ENCODE peak calls at places on chromosomes 1 and 21, in eight cellular contexts. One of them, this sample, is unnamed. For H3K9me3, the result is how much of the 10 kb centered on the place peaks cover.

GRCh38 chr1:46342084-46342656 is 1.6 kb downstream of the NSUN4 start:
- DNase-seq in esophagus muscularis mucosa: no peak
- DNase-seq in thoracic aorta: no peak
- DNase-seq in left ventricle myocardium inferior: no peak
- DNase-seq in CD4-positive, alpha-beta T cell: no peak
- DNase-seq in iPS DF 6.9: no peak
- DNase-seq in tibial nerve: no peak
- DNase-seq in aorta: no peak
- DNase-seq in this sample: peak

GRCh38 chr1:202625416-202626360 is 84.6 kb downstream of the SYT2 start:
- DNase-seq in esophagus muscularis mucosa: no peak
- DNase-seq in aorta: peak
- DNase-seq in iPS DF 6.9: no peak
- DNase-seq in tibial nerve: peak
- DNase-seq in CD4-positive, alpha-beta T cell: peak
- DNase-seq in left ventricle myocardium inferior: peak
- DNase-seq in thoracic aorta: peak
- DNase-seq in this sample: peak

GRCh38 chr1:160397651-160398050 is 2.7 kb upstream of the VANGL2 start:
- DNase-seq in left ventricle myocardium inferior: no peak
- DNase-seq in iPS DF 6.9: no peak
- DNase-seq in esophagus muscularis mucosa: no peak
- DNase-seq in thoracic aorta: no peak
- DNase-seq in aorta: no peak
- DNase-seq in CD4-positive, alpha-beta T cell: no peak
- DNase-seq in tibial nerve: no peak
- DNase-seq in this sample: no peak

GRCh38 chr1:208047975-208048374 is 137.1 kb upstream of the CD34 start:
- DNase-seq in thoracic aorta: no peak
- DNase-seq in aorta: peak
- DNase-seq in tibial nerve: peak
- DNase-seq in left ventricle myocardium inferior: peak
- DNase-seq in esophagus muscularis mucosa: no peak
- DNase-seq in CD4-positive, alpha-beta T cell: no peak
- DNase-seq in iPS DF 6.9: no peak
- DNase-seq in this sample: no peak

GRCh38 chr1:87104140-87104539 is 189.7 kb downstream of the HS2ST1 start:
- DNase-seq in aorta: no peak
- DNase-seq in tibial nerve: no peak
- DNase-seq in thoracic aorta: no peak
- DNase-seq in CD4-positive, alpha-beta T cell: no peak
- DNase-seq in iPS DF 6.9: no peak
- DNase-seq in esophagus muscularis mucosa: no peak
- DNase-seq in left ventricle myocardium inferior: no peak
- DNase-seq in this sample: no peak

GRCh38 chr1:21894034-21894881 is 42.9 kb downstream of the HSPG2 start:
- DNase-seq in iPS DF 6.9: no peak
- DNase-seq in CD4-positive, alpha-beta T cell: no peak
- DNase-seq in left ventricle myocardium inferior: peak
- DNase-seq in tibial nerve: no peak
- DNase-seq in aorta: no peak
- DNase-seq in esophagus muscularis mucosa: no peak
- DNase-seq in thoracic aorta: no peak
- DNase-seq in this sample: no peak

GRCh38 chr21:37257526-37257966 is 9.6 kb downstream of the VPS26C start:
- DNase-seq in thoracic aorta: no peak
- DNase-seq in iPS DF 6.9: no peak
- DNase-seq in left ventricle myocardium inferior: peak
- DNase-seq in CD4-positive, alpha-beta T cell: no peak
- DNase-seq in esophagus muscularis mucosa: peak
- DNase-seq in tibial nerve: no peak
- DNase-seq in aorta: no peak
- DNase-seq in this sample: no peak

GRCh38 chr1:162187676-162188075 is 118.2 kb downstream of the NOS1AP start:
- DNase-seq in CD4-positive, alpha-beta T cell: no peak
- DNase-seq in tibial nerve: no peak
- DNase-seq in left ventricle myocardium inferior: no peak
- DNase-seq in iPS DF 6.9: no peak
- DNase-seq in esophagus muscularis mucosa: no peak
- DNase-seq in aorta: no peak
- DNase-seq in thoracic aorta: no peak
- DNase-seq in this sample: no peak

GRCh38 chr1:166836733-166837132 is 2.5 kb upstream of the POGK start:
- DNase-seq in iPS DF 6.9: no peak
- DNase-seq in tibial nerve: no peak
- DNase-seq in aorta: no peak
- DNase-seq in thoracic aorta: no peak
- DNase-seq in CD4-positive, alpha-beta T cell: no peak
- DNase-seq in esophagus muscularis mucosa: no peak
- DNase-seq in left ventricle myocardium inferior: no peak
- DNase-seq in this sample: no peak

GRCh38 chr1:40980453-40981121 is 1.1 kb downstream of the CTPS1 start:
- DNase-seq in left ventricle myocardium inferior: peak
- DNase-seq in iPS DF 6.9: no peak
- DNase-seq in esophagus muscularis mucosa: no peak
- DNase-seq in aorta: no peak
- DNase-seq in thoracic aorta: no peak
- DNase-seq in tibial nerve: no peak
- DNase-seq in CD4-positive, alpha-beta T cell: no peak
- DNase-seq in this sample: peak

GRCh38 chr1:29052100-29052499 is 71.6 kb downstream of the TMEM200B start:
- DNase-seq in thoracic aorta: no peak
- DNase-seq in tibial nerve: no peak
- DNase-seq in iPS DF 6.9: no peak
- DNase-seq in CD4-positive, alpha-beta T cell: no peak
- DNase-seq in aorta: no peak
- DNase-seq in left ventricle myocardium inferior: no peak
- DNase-seq in esophagus muscularis mucosa: no peak
- DNase-seq in this sample: no peak

GRCh38 chr1:193187114-193187513 is 701 bp upstream of the B3GALT2 start:
- DNase-seq in thoracic aorta: no peak
- DNase-seq in tibial nerve: no peak
- DNase-seq in aorta: no peak
- DNase-seq in CD4-positive, alpha-beta T cell: no peak
- DNase-seq in left ventricle myocardium inferior: no peak
- DNase-seq in iPS DF 6.9: no peak
- DNase-seq in esophagus muscularis mucosa: no peak
- DNase-seq in this sample: no peak

GRCh38 chr21:28310711-28311110 is 682.0 kb downstream of the LTN1 start:
- DNase-seq in thoracic aorta: no peak
- DNase-seq in aorta: no peak
- DNase-seq in esophagus muscularis mucosa: no peak
- DNase-seq in iPS DF 6.9: no peak
- DNase-seq in CD4-positive, alpha-beta T cell: no peak
- DNase-seq in left ventricle myocardium inferior: no peak
- DNase-seq in tibial nerve: no peak
- DNase-seq in this sample: no peak
- H3K9me3 ChIP-seq in thoracic aorta: under half
- H3K9me3 ChIP-seq in aorta: under half
- H3K9me3 ChIP-seq in esophagus muscularis mucosa: under half
- H3K9me3 ChIP-seq in iPS DF 6.9: under half
- H3K9me3 ChIP-seq in CD4-positive, alpha-beta T cell: under half
- H3K9me3 ChIP-seq in left ventricle myocardium inferior: under half
- H3K9me3 ChIP-seq in tibial nerve: under half
- H3K9me3 ChIP-seq in this sample: under half

GRCh38 chr1:232744847-232745246 is 60.4 kb upstream of the MAP10 start:
- DNase-seq in left ventricle myocardium inferior: no peak
- DNase-seq in iPS DF 6.9: no peak
- DNase-seq in esophagus muscularis mucosa: no peak
- DNase-seq in tibial nerve: no peak
- DNase-seq in CD4-positive, alpha-beta T cell: no peak
- DNase-seq in aorta: no peak
- DNase-seq in thoracic aorta: no peak
- DNase-seq in this sample: no peak

GRCh38 chr1:232752365-232752764 is 52.9 kb upstream of the MAP10 start:
- DNase-seq in left ventricle myocardium inferior: no peak
- DNase-seq in aorta: no peak
- DNase-seq in tibial nerve: no peak
- DNase-seq in thoracic aorta: no peak
- DNase-seq in iPS DF 6.9: no peak
- DNase-seq in esophagus muscularis mucosa: no peak
- DNase-seq in CD4-positive, alpha-beta T cell: no peak
- DNase-seq in this sample: no peak

GRCh38 chr1:232743999-232744398 is 61.2 kb upstream of the MAP10 start:
- DNase-seq in tibial nerve: no peak
- DNase-seq in left ventricle myocardium inferior: no peak
- DNase-seq in thoracic aorta: no peak
- DNase-seq in aorta: no peak
- DNase-seq in iPS DF 6.9: no peak
- DNase-seq in CD4-positive, alpha-beta T cell: no peak
- DNase-seq in esophagus muscularis mucosa: no peak
- DNase-seq in this sample: no peak

GRCh38 chr1:232751393-232752140 is 53.6 kb upstream of the MAP10 start:
- DNase-seq in esophagus muscularis mucosa: no peak
- DNase-seq in thoracic aorta: no peak
- DNase-seq in CD4-positive, alpha-beta T cell: no peak
- DNase-seq in left ventricle myocardium inferior: no peak
- DNase-seq in aorta: no peak
- DNase-seq in iPS DF 6.9: no peak
- DNase-seq in tibial nerve: no peak
- DNase-seq in this sample: no peak

DNA sequence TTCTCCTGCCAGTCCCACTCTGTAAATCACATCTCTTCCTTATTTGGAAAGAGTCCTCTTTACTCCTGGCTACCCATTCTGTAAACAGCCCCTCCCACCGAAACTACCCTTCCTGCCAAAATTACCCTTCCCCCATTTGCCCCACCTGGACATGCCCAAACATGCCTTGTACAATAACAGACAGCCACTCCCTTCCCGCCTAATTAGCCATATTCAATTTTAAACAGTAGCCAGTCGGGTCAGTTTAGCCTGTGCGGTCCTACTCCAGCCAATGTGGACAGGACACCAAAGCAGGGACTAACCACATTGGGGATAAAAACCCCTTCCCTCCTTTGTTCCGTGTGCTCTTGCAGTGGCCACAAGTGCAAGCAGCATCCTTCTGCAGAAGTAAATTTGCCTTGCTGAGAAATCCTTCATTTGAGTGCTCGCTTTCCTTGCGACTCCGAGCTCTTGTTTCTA is 56.3 kb upstream of the MAP10 start:
- DNase-seq in aorta: no peak
- DNase-seq in thoracic aorta: no peak
- DNase-seq in CD4-positive, alpha-beta T cell: no peak
- DNase-seq in left ventricle myocardium inferior: no peak
- DNase-seq in esophagus muscularis mucosa: no peak
- DNase-seq in iPS DF 6.9: no peak
- DNase-seq in tibial nerve: no peak
- DNase-seq in this sample: no peak
- H3K9me3 ChIP-seq in aorta: under half
- H3K9me3 ChIP-seq in thoracic aorta: under half
- H3K9me3 ChIP-seq in CD4-positive, alpha-beta T cell: under half
- H3K9me3 ChIP-seq in left ventricle myocardium inferior: under half
- H3K9me3 ChIP-seq in esophagus muscularis mucosa: under half
- H3K9me3 ChIP-seq in iPS DF 6.9: under half
- H3K9me3 ChIP-seq in tibial nerve: under half
- H3K9me3 ChIP-seq in this sample: under half

DNA sequence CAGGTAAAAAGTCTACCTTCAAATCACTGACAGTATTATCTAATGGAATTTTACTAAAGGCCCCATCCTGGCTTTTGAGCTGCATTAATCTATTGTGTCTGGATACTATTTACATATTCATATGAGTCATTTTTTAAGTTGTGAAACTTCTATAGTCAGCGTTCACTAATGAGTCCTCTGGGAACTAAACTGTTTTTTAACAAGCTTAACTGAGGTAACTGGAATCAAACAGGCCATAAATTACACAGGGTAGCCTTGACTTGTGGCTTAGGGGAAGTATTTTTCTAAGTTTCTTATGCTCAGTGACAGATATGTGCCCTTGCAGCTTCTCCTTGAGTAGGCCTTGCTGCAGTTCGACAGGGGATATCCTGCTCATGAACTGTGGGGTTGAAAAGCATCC is 68.8 kb downstream of the JMJD4 start:
- DNase-seq in CD4-positive, alpha-beta T cell: no peak
- DNase-seq in aorta: no peak
- DNase-seq in thoracic aorta: no peak
- DNase-seq in esophagus muscularis mucosa: no peak
- DNase-seq in iPS DF 6.9: no peak
- DNase-seq in tibial nerve: no peak
- DNase-seq in left ventricle myocardium inferior: no peak
- DNase-seq in this sample: no peak
- H3K9me3 ChIP-seq in CD4-positive, alpha-beta T cell: half or more
- H3K9me3 ChIP-seq in aorta: under half
- H3K9me3 ChIP-seq in thoracic aorta: half or more
- H3K9me3 ChIP-seq in esophagus muscularis mucosa: half or more
- H3K9me3 ChIP-seq in iPS DF 6.9: under half
- H3K9me3 ChIP-seq in tibial nerve: under half
- H3K9me3 ChIP-seq in left ventricle myocardium inferior: half or more
- H3K9me3 ChIP-seq in this sample: under half

GRCh38 chr1:227661495-227661894 is 73.6 kb downstream of the JMJD4 start:
- DNase-seq in left ventricle myocardium inferior: no peak
- DNase-seq in esophagus muscularis mucosa: no peak
- DNase-seq in aorta: no peak
- DNase-seq in CD4-positive, alpha-beta T cell: no peak
- DNase-seq in thoracic aorta: no peak
- DNase-seq in tibial nerve: no peak
- DNase-seq in iPS DF 6.9: no peak
- DNase-seq in this sample: no peak

DNA sequence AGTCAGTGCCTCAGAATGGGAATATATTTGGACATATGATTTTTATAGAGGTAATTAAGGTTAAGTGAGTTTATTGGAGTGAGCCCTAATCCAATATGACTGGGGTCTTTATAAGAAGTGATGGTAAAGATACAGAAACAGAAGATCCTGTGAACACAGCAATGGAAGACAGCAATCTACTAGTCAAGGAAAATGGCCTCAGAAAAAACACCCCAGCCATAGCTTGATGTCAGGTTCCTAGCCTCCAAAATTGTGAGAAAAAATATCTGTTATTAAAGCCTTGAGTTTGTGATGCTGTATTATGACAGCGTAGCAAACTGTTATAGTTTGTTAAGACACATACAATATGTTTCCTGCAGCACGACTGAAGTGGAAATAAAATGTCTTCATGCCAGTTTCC is 72.2 kb downstream of the JMJD4 start:
- DNase-seq in CD4-positive, alpha-beta T cell: no peak
- DNase-seq in thoracic aorta: no peak
- DNase-seq in esophagus muscularis mucosa: no peak
- DNase-seq in left ventricle myocardium inferior: no peak
- DNase-seq in iPS DF 6.9: no peak
- DNase-seq in aorta: no peak
- DNase-seq in tibial nerve: no peak
- DNase-seq in this sample: no peak
- H3K9me3 ChIP-seq in CD4-positive, alpha-beta T cell: half or more
- H3K9me3 ChIP-seq in thoracic aorta: half or more
- H3K9me3 ChIP-seq in esophagus muscularis mucosa: half or more
- H3K9me3 ChIP-seq in left ventricle myocardium inferior: half or more
- H3K9me3 ChIP-seq in iPS DF 6.9: under half
- H3K9me3 ChIP-seq in aorta: under half
- H3K9me3 ChIP-seq in tibial nerve: under half
- H3K9me3 ChIP-seq in this sample: under half

DNA sequence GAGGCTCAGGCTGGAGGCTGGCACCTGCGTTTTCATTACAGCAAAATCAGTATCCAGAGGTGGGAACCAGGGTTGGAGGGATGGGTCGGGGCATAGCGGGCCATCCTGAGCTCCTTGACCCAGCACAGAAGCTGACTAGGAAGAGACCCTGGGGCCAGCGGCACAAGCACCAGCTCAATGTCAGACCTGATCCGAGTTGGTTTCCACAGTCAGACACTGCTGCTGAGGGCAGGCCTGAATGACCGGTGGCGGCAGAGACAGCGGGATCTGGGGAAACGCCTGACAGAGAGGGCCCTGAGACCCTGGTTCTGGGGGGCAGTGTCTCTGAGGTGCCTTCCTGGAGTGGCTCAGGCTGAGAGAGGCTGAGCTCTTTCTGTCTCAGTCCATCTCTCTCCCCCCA is 162.0 kb upstream of the C1orf174 start:
- DNase-seq in esophagus muscularis mucosa: no peak
- DNase-seq in CD4-positive, alpha-beta T cell: no peak
- DNase-seq in tibial nerve: no peak
- DNase-seq in thoracic aorta: no peak
- DNase-seq in left ventricle myocardium inferior: no peak
- DNase-seq in iPS DF 6.9: no peak
- DNase-seq in aorta: no peak
- DNase-seq in this sample: no peak
- H3K9me3 ChIP-seq in esophagus muscularis mucosa: under half
- H3K9me3 ChIP-seq in CD4-positive, alpha-beta T cell: under half
- H3K9me3 ChIP-seq in tibial nerve: under half
- H3K9me3 ChIP-seq in thoracic aorta: under half
- H3K9me3 ChIP-seq in left ventricle myocardium inferior: under half
- H3K9me3 ChIP-seq in iPS DF 6.9: under half
- H3K9me3 ChIP-seq in aorta: under half
- H3K9me3 ChIP-seq in this sample: under half